ENCODE peak calls at places on chromosomes 4 and X, in ten cellular contexts. U, X, E, J, P, T, L, A, H and W are unnamed samples. For H3K27me3, the result is how much of the 10 kb centered on the place peaks cover.

GRCh38 chr4:154416183-154416543 is 75.4 kb downstream of the DCHS2 start:
- DNase-seq in X (no peak), T (peak), P (peak), H (peak), U (no peak), E (peak), L (peak), J (no peak), A (no peak), W (peak)

GRCh38 chr4:147138171-147138570 is 192.5 kb upstream of the TTC29 start:
- DNase-seq in U (no peak), H (no peak), P (no peak), L (no peak), J (no peak), E (peak), X (no peak), A (no peak), T (no peak), W (no peak)

GRCh38 chr4:30860983-30861382 is 140.8 kb downstream of the PCDH7 start:
- DNase-seq in U (no peak), J (no peak), A (no peak), P (no peak), X (no peak), E (no peak), H (no peak), T (no peak), L (no peak), W (no peak)

GRCh38 chrX:30652527-30653414 is 452 bp upstream of the GK start:
- DNase-seq in T (peak), P (peak), H (peak), X (peak), A (peak), E (peak), U (peak), L (peak), J (peak), W (peak)

GRCh38 chr4:111689214-111689613 is 456.0 kb upstream of the FAM241A start:
- DNase-seq in T (peak), E (no peak), H (peak), L (peak), U (no peak), A (no peak), P (peak), J (peak), X (no peak), W (no peak)

GRCh38 chr4:7852568-7853185 is 87.0 kb downstream of the AFAP1 start:
- DNase-seq in J (peak), H (peak), T (peak), U (no peak), P (peak), E (no peak), X (peak), A (no peak), L (no peak), W (no peak)

GRCh38 chr4:72313121-72313520 is 255.9 kb downstream of the ADAMTS3 start:
- DNase-seq in E (peak), J (no peak), H (no peak), P (no peak), L (no peak), A (no peak), U (no peak), X (no peak), T (no peak), W (no peak)

GRCh38 chr4:113758361-113758760 is 3.2 kb downstream of the CAMK2D start:
- DNase-seq in A (no peak), L (no peak), U (no peak), P (peak), E (no peak), J (no peak), T (no peak), H (no peak), X (no peak), W (no peak)

GRCh38 chrX:140431521-140431920 is 73.3 kb downstream of the SOX3 start:
- DNase-seq in E (no peak), U (no peak), T (no peak), H (no peak), P (no peak), J (no peak), X (no peak), A (no peak), L (no peak), W (no peak)

GRCh38 chr4:7739077-7739917 is 200.4 kb downstream of the AFAP1 start:
- DNase-seq in U (no peak), P (no peak), A (no peak), L (no peak), J (no peak), T (no peak), E (no peak), X (no peak), H (no peak), W (no peak)

GRCh38 chr4:76694056-76694455 is 203.9 kb downstream of the SOWAHB start:
- DNase-seq in E (no peak), U (no peak), H (no peak), T (no peak), X (no peak), L (no peak), J (no peak), A (no peak), P (no peak), W (no peak)

GRCh38 chrX:111168314-111168713 is 72.3 kb downstream of the PAK3 start:
- DNase-seq in X (no peak), U (no peak), J (no peak), E (no peak), A (no peak), P (peak), L (no peak), H (no peak), T (no peak), W (peak)

GRCh38 chr4:56821394-56822263 is at the start of gene SPINK2:
- DNase-seq in E (no peak), P (no peak), U (peak), X (no peak), T (peak), J (peak), L (no peak), H (no peak), A (peak), W (peak)

GRCh38 chr4:189096717-189097116 is 844.0 kb upstream of the FRG1 start:
- DNase-seq in U (no peak), P (no peak), X (no peak), J (no peak), E (no peak), L (no peak), T (no peak), A (no peak), H (no peak), W (peak)

GRCh38 chr4:74659576-74660411 is 134.5 kb downstream of the BTC start:
- DNase-seq in E (no peak), A (no peak), P (peak), L (peak), H (no peak), X (no peak), J (no peak), T (peak), U (no peak), W (no peak)

GRCh38 chr4:1467581-1468458 is 61.6 kb upstream of the NKX1-1 start:
- DNase-seq in E (no peak), X (no peak), P (no peak), H (no peak), J (no peak), L (no peak), U (no peak), A (no peak), T (no peak), W (no peak)

GRCh38 chrX:153829799-153830631 is at the start of gene PDZD4:
- DNase-seq in U (no peak), X (no peak), T (no peak), P (no peak), A (no peak), H (peak), L (no peak), J (no peak), E (no peak), W (peak)

GRCh38 chrX:154040863-154041262 is 21.2 kb upstream of the IRAK1 start:
- DNase-seq in X (no peak), J (no peak), T (no peak), A (no peak), H (no peak), P (no peak), L (no peak), E (no peak), U (no peak), W (no peak)

GRCh38 chrX:69055193-69055592 is 110.1 kb downstream of the PJA1 start:
- DNase-seq in U (no peak), X (no peak), E (no peak), P (no peak), L (no peak), H (no peak), J (no peak), T (no peak), A (no peak), W (no peak)

GRCh38 chr4:36758779-36759178 is 477.4 kb downstream of the DTHD1 start:
- DNase-seq in U (no peak), X (no peak), J (no peak), T (no peak), P (no peak), L (no peak), H (no peak), A (no peak), E (no peak), W (no peak)

GRCh38 chrX:124726881-124727280 is 380.5 kb downstream of the SH2D1A start:
- DNase-seq in L (no peak), P (no peak), J (no peak), U (no peak), E (no peak), T (no peak), X (no peak), H (no peak), A (no peak), W (no peak)

GRCh38 chrX:31423575-31424284 is 351.9 kb upstream of the FTHL17 start:
- DNase-seq in A (no peak), P (peak), H (no peak), J (no peak), U (no peak), T (peak), X (peak), E (peak), L (peak), W (peak)

GRCh38 chr4:150862829-150863228 is 152.3 kb downstream of the LRBA start:
- DNase-seq in T (no peak), U (no peak), J (no peak), P (no peak), A (no peak), X (no peak), L (no peak), E (no peak), H (no peak), W (no peak)

GRCh38 chr4:13544556-13545393 is 467 bp upstream of the NKX3-2 start:
- DNase-seq in E (peak), L (peak), U (no peak), J (peak), T (peak), X (no peak), A (no peak), H (peak), P (peak), W (peak)

GRCh38 chr4:29046166-29046565 is 1674.0 kb upstream of the PCDH7 start:
- DNase-seq in A (no peak), J (no peak), X (no peak), H (no peak), U (no peak), L (no peak), E (no peak), P (peak), T (no peak), W (no peak)

GRCh38 chr4:140944539-140944938 is 188.4 kb upstream of the TBC1D9 start:
- DNase-seq in E (no peak), P (peak), X (no peak), H (no peak), J (no peak), A (no peak), U (no peak), L (no peak), T (no peak), W (no peak)

DNA sequence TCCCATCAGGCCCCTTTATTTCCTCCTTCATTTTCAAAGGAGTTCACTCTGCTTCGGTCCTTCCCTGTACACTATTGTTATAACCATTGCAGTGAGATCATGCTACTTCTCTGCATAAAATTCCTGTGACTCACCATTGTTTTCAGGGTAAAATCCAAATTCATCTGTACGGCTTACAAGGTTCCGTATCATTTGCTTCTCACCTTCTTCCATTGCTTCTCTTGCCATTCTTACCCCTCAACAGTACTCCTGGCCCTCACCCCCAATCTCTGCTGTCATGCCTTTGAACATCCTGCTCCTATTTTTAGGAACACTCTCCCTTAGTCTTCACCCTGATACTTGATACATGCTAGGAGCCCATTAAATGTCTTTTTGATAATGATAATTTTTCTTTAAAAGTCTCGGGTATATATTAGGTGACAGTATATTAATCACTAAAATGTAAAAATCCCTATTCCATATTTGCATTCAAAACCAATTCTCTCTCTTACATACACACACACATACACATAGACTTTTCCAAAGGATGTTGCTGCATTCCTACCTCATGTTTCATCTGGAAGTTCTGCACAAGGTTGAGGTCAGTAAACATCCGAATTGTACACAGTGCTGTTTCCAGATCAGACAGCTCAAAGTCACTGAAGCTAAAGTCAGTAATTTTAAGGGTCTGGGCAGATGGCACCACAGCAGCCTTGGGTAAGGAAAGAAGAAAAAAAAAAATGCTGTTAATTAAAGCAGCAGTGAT is 103.4 kb downstream of the PDE5A start:
- DNase-seq in X (no peak), U (no peak), E (no peak), L (no peak), T (no peak), J (no peak), P (peak), H (no peak), A (no peak), W (no peak)
- H3K4me3 ChIP-seq in X (no peak), U (no peak), E (no peak), L (no peak), T (no peak), J (no peak), P (no peak), H (no peak), A (no peak), W (no peak)

GRCh38 chrX:25014366-25014838 is 1.4 kb downstream of the ARX start:
- DNase-seq in A (no peak), H (no peak), P (no peak), U (no peak), J (no peak), X (no peak), L (no peak), T (no peak), E (no peak), W (peak)
- H3K27me3 ChIP-seq in A (under half), H (half or more), P (half or more), U (under half), J (under half), X (half or more), L (half or more), T (under half), E (half or more), W (half or more)

GRCh38 chr4:95641571-95641970 is 92.8 kb upstream of the UNC5C start:
- DNase-seq in P (no peak), J (no peak), U (no peak), H (no peak), A (no peak), E (no peak), X (no peak), L (no peak), T (no peak), W (no peak)

GRCh38 chr4:95644417-95644816 is 95.6 kb upstream of the UNC5C start:
- DNase-seq in T (no peak), U (no peak), X (no peak), E (no peak), L (no peak), H (no peak), J (no peak), A (no peak), P (no peak), W (no peak)

GRCh38 chr4:95638920-95639501 is 90.2 kb upstream of the UNC5C start:
- DNase-seq in H (no peak), E (no peak), L (no peak), T (no peak), X (no peak), U (no peak), A (no peak), P (peak), J (no peak), W (no peak)

GRCh38 chr4:95640337-95640736 is 91.6 kb upstream of the UNC5C start:
- DNase-seq in P (no peak), T (no peak), U (no peak), L (no peak), X (no peak), J (no peak), H (no peak), E (no peak), A (no peak), W (no peak)

DNA sequence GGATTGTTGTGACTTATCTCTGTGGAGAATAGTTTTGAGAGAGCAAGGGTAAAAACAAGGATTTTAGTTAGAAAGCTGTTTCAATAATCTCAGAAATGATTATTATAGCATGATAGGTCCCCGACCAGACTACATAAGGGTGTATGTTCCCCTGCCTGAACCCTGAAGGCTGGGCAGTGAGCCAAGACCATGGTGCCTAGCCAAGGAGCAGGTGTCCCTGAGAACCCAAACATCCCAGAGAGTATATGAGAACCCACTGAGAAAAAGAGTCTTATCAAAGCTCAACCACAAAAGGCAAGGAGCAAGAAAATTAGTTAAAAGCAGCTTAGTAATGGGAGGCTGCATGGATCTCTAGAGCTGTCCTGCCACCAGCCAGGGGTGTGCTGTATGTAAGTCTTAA is 94.9 kb upstream of the UNC5C start:
- DNase-seq in L (no peak), T (no peak), H (no peak), P (no peak), E (no peak), J (no peak), U (no peak), A (no peak), X (no peak), W (no peak)
- H3K4me3 ChIP-seq in L (no peak), T (no peak), H (no peak), P (no peak), E (no peak), J (no peak), U (no peak), A (no peak), X (no peak), W (no peak)

DNA sequence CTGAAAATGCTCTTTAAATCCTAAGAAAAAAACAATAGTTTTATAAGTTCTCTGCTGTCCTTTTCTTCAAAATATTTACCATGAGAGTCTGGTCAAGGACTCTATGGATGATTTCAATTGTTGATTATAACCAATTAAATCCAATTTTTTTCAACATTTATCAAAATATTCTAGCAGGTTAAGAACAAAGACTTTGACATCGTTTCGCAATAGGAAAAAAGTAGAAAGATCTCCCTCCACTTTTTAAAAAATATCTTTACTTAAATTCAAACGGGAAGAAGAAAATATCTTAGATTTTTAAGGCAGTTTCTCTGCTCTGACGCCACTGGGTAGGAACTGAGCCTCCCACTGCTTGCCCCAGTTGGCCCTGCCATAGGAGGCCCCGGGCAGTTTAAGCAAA is 44.7 kb upstream of the TMEM154 start:
- DNase-seq in U (no peak), A (no peak), H (no peak), X (no peak), T (no peak), E (no peak), P (no peak), L (no peak), J (no peak), W (no peak)
- H3K27me3 ChIP-seq in U (under half), A (under half), H (under half), X (under half), T (under half), E (under half), P (under half), L (under half), J (under half), W (under half)

DNA sequence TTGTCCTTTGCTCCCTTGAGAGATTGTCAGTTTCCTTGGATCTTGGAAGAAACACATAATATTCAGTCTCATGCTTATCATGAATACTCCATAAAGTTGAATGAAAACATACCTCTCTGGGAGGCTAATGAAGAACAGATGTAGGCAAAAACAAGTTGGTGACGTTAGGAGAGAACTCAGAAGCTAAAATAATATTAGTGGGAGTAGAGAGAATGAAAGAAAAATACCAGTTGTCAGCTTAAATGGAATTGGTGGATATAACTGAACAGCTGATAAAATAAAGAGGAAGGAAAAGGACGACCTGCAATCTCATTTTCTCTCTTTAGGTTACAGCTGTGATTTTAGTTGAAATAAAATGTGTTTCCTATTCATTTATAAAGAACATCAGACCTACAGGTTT is 124.8 kb downstream of the SNCA start:
- DNase-seq in A (no peak), X (no peak), L (no peak), T (no peak), U (no peak), E (no peak), J (no peak), H (no peak), P (peak), W (no peak)
- H3K4me3 ChIP-seq in A (no peak), X (no peak), L (no peak), T (no peak), U (no peak), E (no peak), J (no peak), H (no peak), P (no peak), W (no peak)